ENCODE peak calls at places on chromosomes 2 and 18, in seven cellular contexts. K, J, R, I, V, C and H are unnamed samples. For H3K4me1, the result is how much of the 10 kb centered on the place peaks cover.

GRCh38 chr2:202072737-202073396 is at the start of gene KIAA2012:
- DNase-seq in C (no peak), R (no peak), J (no peak), V (no peak), K (no peak), I (no peak), H (no peak)

GRCh38 chr2:42971947-42972736 is 179.8 kb upstream of the HAAO start:
- DNase-seq in K (peak), R (peak), V (no peak), I (peak), J (no peak), C (peak), H (no peak)

GRCh38 chr2:153386481-153386891 is 92.1 kb downstream of the RPRM start:
- DNase-seq in I (peak), R (no peak), C (no peak), K (no peak), V (no peak), J (no peak), H (no peak)

GRCh38 chr18:71326826-71327225 is 1038.0 kb downstream of the SOCS6 start:
- DNase-seq in J (no peak), K (no peak), R (no peak), V (no peak), C (no peak), I (no peak), H (no peak)

GRCh38 chr2:135962401-135963138 is 22.9 kb downstream of the DARS1 start:
- DNase-seq in I (no peak), V (no peak), C (no peak), R (no peak), K (no peak), J (no peak), H (no peak)

GRCh38 chr18:78086931-78087330 is 837.3 kb downstream of the GALR1 start:
- DNase-seq in R (no peak), I (no peak), C (no peak), K (no peak), V (no peak), J (no peak), H (no peak)

GRCh38 chr2:37418956-37419355 is 74.5 kb downstream of the QPCT start:
- DNase-seq in V (no peak), J (no peak), K (no peak), R (no peak), C (no peak), I (peak), H (no peak)

GRCh38 chr2:124559236-124559635 is 534.1 kb downstream of the CNTNAP5 start:
- DNase-seq in V (no peak), C (no peak), J (no peak), K (no peak), R (no peak), I (no peak), H (no peak)

GRCh38 chr2:11598228-11598731 is 64.4 kb downstream of the GREB1 start:
- DNase-seq in R (no peak), V (no peak), C (no peak), I (no peak), J (no peak), K (peak), H (no peak)

GRCh38 chr2:83602753-83603152 is 856.3 kb downstream of the SUCLG1 start:
- DNase-seq in V (no peak), C (no peak), J (no peak), K (no peak), R (no peak), I (no peak), H (no peak)

GRCh38 chr2:9201185-9201891 is 5.3 kb upstream of the ASAP2 start:
- DNase-seq in V (no peak), J (no peak), I (peak), C (no peak), R (no peak), K (no peak), H (no peak)

GRCh38 chr2:64019083-64019974 is at the start of gene VPS54:
- DNase-seq in R (peak), I (peak), C (peak), V (peak), J (peak), K (peak), H (peak)

GRCh38 chr2:108428286-108429009 is 20.6 kb upstream of the GCC2 start:
- DNase-seq in I (no peak), J (no peak), C (no peak), V (no peak), R (no peak), K (no peak), H (no peak)

GRCh38 chr2:75277111-75277510 is 77.8 kb upstream of the TACR1 start:
- DNase-seq in I (peak), R (no peak), V (no peak), J (no peak), C (no peak), K (no peak), H (no peak)

GRCh38 chr2:74177697-74178096 is 982 bp downstream of the MOB1A start:
- DNase-seq in J (no peak), C (no peak), V (no peak), I (no peak), K (no peak), R (no peak), H (no peak)

GRCh38 chr18:69590150-69590549 is 189.5 kb downstream of the DOK6 start:
- DNase-seq in V (no peak), J (no peak), R (no peak), K (no peak), I (peak), C (no peak), H (no peak)

GRCh38 chr2:236672606-236673005 is 103.0 kb downstream of the ACKR3 start:
- DNase-seq in C (no peak), J (no peak), K (no peak), R (no peak), I (no peak), V (no peak), H (no peak)

GRCh38 chr18:44715245-44715644 is 34.6 kb downstream of the SETBP1 start:
- DNase-seq in J (peak), I (peak), V (no peak), K (no peak), R (no peak), C (no peak), H (no peak)

GRCh38 chr2:28338046-28338753 is 54.5 kb upstream of the FOSL2 start:
- DNase-seq in I (no peak), K (no peak), R (peak), C (peak), J (peak), V (peak), H (no peak)

GRCh38 chr2:176637497-176638166 is 368.4 kb downstream of the MTX2 start:
- DNase-seq in J (peak), R (no peak), I (peak), V (peak), C (peak), K (peak), H (peak)

GRCh38 chr2:25232248-25232825 is 64.0 kb upstream of the POMC start:
- DNase-seq in K (no peak), C (no peak), R (no peak), V (no peak), I (no peak), J (no peak), H (no peak)

GRCh38 chr2:98577313-98577712 is 31.0 kb downstream of the COA5 start:
- DNase-seq in J (no peak), K (no peak), I (no peak), R (no peak), V (no peak), C (no peak), H (no peak)
- TF ChIP-seq CTCF in J (no peak), K (peak), I (peak), R (no peak), V (no peak), C (no peak), H (peak)

DNA sequence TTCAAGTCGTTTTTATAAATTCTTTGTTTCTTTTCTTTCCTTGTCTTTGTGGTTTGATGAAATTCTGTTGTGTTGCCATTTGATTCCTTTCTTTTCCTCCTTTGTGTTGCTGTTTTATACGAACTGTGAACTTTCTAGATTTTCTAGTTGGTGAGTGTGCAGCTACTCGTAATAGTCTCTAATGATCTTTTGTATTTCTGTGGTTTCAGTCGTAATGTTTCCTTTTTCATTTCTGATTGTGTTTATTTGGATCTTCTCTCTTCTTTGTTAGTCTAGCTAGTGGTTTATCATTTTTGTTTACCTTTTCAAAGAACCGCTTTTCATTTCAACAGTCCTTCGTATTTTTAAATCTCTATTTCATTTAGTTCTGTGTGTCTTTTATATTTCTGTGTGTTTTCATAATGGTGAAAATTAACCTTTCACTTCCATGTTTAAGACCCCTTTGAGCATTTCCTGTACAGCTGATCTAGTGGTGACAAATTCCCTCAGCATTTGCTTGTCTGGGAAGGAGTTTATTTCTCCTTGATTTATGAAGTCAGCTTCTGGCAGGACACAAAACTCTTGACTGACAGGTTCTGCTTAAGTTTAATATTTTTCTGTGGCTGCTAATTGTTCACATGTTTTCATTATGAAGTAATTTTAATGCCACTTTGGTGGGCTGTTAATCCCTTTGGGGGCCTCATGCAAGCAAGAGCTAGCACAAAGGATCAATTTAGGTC is 16.2 kb upstream of the MALT1 start:
- DNase-seq in V (no peak), R (no peak), J (no peak), C (no peak), K (no peak), I (no peak), H (no peak)
- H3K4me1 ChIP-seq in V (under half), R (under half), J (under half), C (under half), K (half or more), I (under half), H (under half)

GRCh38 chr18:80203243-80203642 is 44.1 kb downstream of the PARD6G start:
- DNase-seq in J (no peak), V (no peak), K (no peak), C (no peak), I (no peak), R (no peak), H (no peak)

GRCh38 chr18:80200171-80200931 is 47.0 kb downstream of the PARD6G start:
- DNase-seq in I (no peak), V (no peak), J (no peak), K (no peak), R (no peak), C (no peak), H (no peak)

GRCh38 chr18:80200932-80201672 is 46.2 kb downstream of the PARD6G start:
- DNase-seq in R (no peak), C (no peak), J (no peak), I (no peak), V (no peak), K (no peak), H (no peak)

GRCh38 chr18:80202264-80202998 is 44.9 kb downstream of the PARD6G start:
- DNase-seq in J (no peak), K (no peak), I (no peak), V (no peak), C (no peak), R (no peak), H (no peak)

DNA sequence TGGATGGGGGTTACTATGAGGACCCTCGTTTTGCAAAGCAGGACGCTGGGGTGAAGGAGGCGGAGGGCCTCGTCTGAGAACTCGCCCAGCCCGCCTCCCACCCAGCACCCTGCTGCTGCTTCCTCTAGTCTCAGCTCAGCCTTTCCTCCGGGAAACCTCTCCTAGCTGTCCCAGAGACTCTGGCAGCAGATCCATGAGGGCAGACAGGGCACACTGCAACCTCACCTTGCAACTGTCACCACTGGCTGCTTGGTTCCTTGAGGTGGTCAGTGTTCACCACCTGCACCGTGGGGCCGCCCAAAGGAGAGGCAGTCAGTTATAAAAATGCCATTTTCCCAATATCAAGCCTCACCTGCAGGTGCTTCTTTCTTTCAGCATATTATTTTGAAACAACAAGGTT is 45.6 kb downstream of the PARD6G start:
- DNase-seq in J (no peak), K (no peak), R (no peak), C (no peak), V (no peak), I (no peak), H (no peak)
- H3K4me3 ChIP-seq in J (no peak), K (no peak), R (no peak), C (no peak), V (no peak), I (no peak), H (no peak)

GRCh38 chr2:52084760-52085159 is 1052.8 kb upstream of the NRXN1 start:
- DNase-seq in J (no peak), C (no peak), V (no peak), I (no peak), R (no peak), K (no peak), H (no peak)
- TF ChIP-seq CTCF in J (no peak), C (no peak), V (no peak), I (no peak), R (no peak), K (no peak), H (no peak)

GRCh38 chr2:215697496-215697895 is 261.6 kb upstream of the FN1 start:
- DNase-seq in I (no peak), J (no peak), C (no peak), V (no peak), K (no peak), R (no peak), H (no peak)
- H3K4me1 ChIP-seq in I (under half), J (under half), C (under half), V (under half), K (under half), R (under half), H (under half)

DNA sequence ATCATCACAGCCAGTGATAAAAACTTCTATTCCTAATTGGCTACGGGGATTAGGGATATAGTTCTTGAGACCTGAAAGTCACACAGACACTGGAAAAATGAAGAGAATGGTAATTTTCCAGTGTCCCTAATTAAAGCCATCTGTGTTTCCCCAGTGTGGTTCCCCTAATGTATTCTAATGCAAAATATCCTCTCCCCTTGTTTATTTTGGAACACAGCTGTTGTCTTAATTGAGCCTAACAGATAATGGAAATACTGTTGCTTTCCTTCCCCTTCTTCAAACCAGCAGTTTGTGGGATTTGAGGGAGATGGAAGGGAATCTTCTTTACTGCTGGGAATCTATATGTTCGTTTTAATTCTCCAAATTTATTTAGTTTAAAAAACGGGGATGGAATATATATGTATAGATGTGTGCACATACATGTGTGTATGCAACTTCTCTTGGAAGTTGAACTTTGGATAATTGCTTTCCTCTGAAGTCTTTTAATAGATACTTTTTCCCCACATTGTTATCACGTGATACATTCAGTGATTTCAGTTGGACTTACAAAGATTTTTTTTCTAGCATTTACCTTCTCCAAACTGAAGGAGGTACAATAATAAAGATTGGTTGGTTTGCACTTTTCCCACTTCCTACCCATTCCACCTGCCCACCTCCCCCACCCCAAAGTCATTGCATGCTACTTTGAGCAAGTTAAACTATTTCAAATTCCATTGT is 205.9 kb upstream of the FSHR start:
- DNase-seq in R (no peak), V (no peak), K (no peak), C (no peak), J (no peak), I (no peak), H (no peak)
- H3K4me3 ChIP-seq in R (no peak), V (no peak), K (no peak), C (no peak), J (no peak), I (no peak), H (no peak)

GRCh38 chr2:140585016-140585415 is 1545.8 kb downstream of the LRP1B start:
- DNase-seq in K (no peak), V (no peak), J (no peak), I (no peak), R (no peak), C (no peak), H (no peak)

GRCh38 chr2:140589696-140590095 is 1541.1 kb downstream of the LRP1B start:
- DNase-seq in K (no peak), C (no peak), J (no peak), R (no peak), V (no peak), I (no peak), H (no peak)

GRCh38 chr2:140580799-140581198 is 1550.0 kb downstream of the LRP1B start:
- DNase-seq in C (no peak), I (no peak), R (no peak), K (no peak), J (no peak), V (no peak), H (no peak)

GRCh38 chr2:140589273-140589672 is 1541.5 kb downstream of the LRP1B start:
- DNase-seq in K (no peak), I (peak), C (no peak), J (no peak), R (no peak), V (no peak), H (no peak)

GRCh38 chr2:140586379-140586778 is 1544.4 kb downstream of the LRP1B start:
- DNase-seq in C (no peak), K (peak), I (peak), J (peak), V (no peak), R (no peak), H (no peak)
- TF ChIP-seq CTCF in C (no peak), K (peak), I (peak), J (peak), V (peak), R (no peak), H (peak)

GRCh38 chr2:234710066-234710465 is 213.2 kb upstream of the ARL4C start:
- DNase-seq in J (no peak), C (no peak), K (no peak), I (no peak), R (no peak), V (no peak), H (no peak)
- H3K4me1 ChIP-seq in J (under half), C (under half), K (under half), I (under half), R (under half), V (under half), H (under half)